ENCODE peak calls at places on chromosomes 3 and 15, in four cellular contexts. G, P, T and J are unnamed samples.

GRCh38 chr15:58980351-58980939 is 7.0 kb upstream of the RNF111 start:
- DNase-seq in P (no peak), G (peak), T (no peak), J (no peak)

GRCh38 chr3:195550723-195551122 is 7.6 kb upstream of the PPP1R2 start:
- DNase-seq in P (no peak), T (no peak), G (no peak), J (no peak)

GRCh38 chr3:8610961-8611360 is 33.6 kb downstream of the SSUH2 start:
- DNase-seq in P (no peak), T (no peak), G (no peak), J (no peak)

GRCh38 chr3:164537485-164537884 is 540.8 kb downstream of the SI start:
- DNase-seq in G (no peak), P (no peak), T (no peak), J (no peak)

GRCh38 chr3:119579366-119580147 is at the start of gene ADPRH:
- DNase-seq in G (peak), T (peak), P (peak), J (peak)

GRCh38 chr3:158768881-158769518 is 32.9 kb upstream of the MFSD1 start:
- DNase-seq in T (no peak), G (peak), P (no peak), J (no peak)

GRCh38 chr3:176697284-176697889 is 499.9 kb downstream of the TBL1XR1 start:
- DNase-seq in G (no peak), P (no peak), T (no peak), J (no peak)

GRCh38 chr3:136250862-136251460 is 821 bp downstream of the PCCB start:
- DNase-seq in P (peak), T (peak), G (peak), J (no peak)

GRCh38 chr3:108085821-108086350 is 4.9 kb downstream of the CD47 start:
- DNase-seq in G (no peak), P (no peak), T (no peak), J (no peak)

GRCh38 chr3:96619475-96619874 is 194.9 kb upstream of the EPHA6 start:
- DNase-seq in G (no peak), P (no peak), T (no peak), J (no peak)

GRCh38 chr3:186268616-186269448 is 93.2 kb downstream of the DGKG start:
- DNase-seq in G (peak), T (no peak), P (no peak), J (no peak)

GRCh38 chr15:99979371-99979770 is 246.1 kb upstream of the LYSMD4 start:
- DNase-seq in G (no peak), T (no peak), P (no peak), J (no peak)

GRCh38 chr3:134326126-134326525 is 48.1 kb downstream of the AMOTL2 start:
- DNase-seq in T (no peak), G (no peak), P (no peak), J (no peak)

GRCh38 chr3:57164606-57165573 is at the start of gene IL17RD:
- DNase-seq in T (peak), P (peak), G (peak), J (peak)

GRCh38 chr3:10968390-10968789 is 24.2 kb upstream of the SLC6A1 start:
- DNase-seq in T (no peak), G (no peak), P (no peak), J (no peak)

GRCh38 chr3:98733778-98734281 is 29.3 kb upstream of the ST3GAL6 start:
- DNase-seq in G (peak), P (no peak), T (no peak), J (no peak)

GRCh38 chr15:58019503-58020376 is 45.8 kb downstream of the ALDH1A2 start:
- DNase-seq in P (no peak), G (peak), T (no peak), J (no peak)

GRCh38 chr3:146093928-146094327 is 67.1 kb downstream of the PLOD2 start:
- DNase-seq in G (peak), T (no peak), P (no peak), J (no peak)

GRCh38 chr3:42900731-42901420 is 5.1 kb upstream of the ZNF662 start:
- DNase-seq in P (no peak), G (peak), T (no peak), J (no peak)